ENCODE peak calls at places on chromosomes 1 and 21, in five cellular contexts. D is adrenal gland, C is fibroblast of lung, K is A549, Z is GM12865. A is an unnamed sample.
A peak's percentile ranks its signal among the peaks of the same experiment; 100 is the strongest.

GRCh38 chr1:111225717-111226400 is 1.7 kb upstream of the CHI3L2 start:
- DNase-seq in D (no peak), C (peak; percentile 61), K (no peak), Z (peak; percentile 79), A (no peak)

GRCh38 chr1:30533796-30534550 is 189.4 kb downstream of the MATN1 start:
- DNase-seq in D (no peak), C (no peak), K (no peak), Z (no peak), A (no peak)

GRCh38 chr21:35336534-35336933 is 287.4 kb upstream of the RUNX1 start:
- DNase-seq in D (no peak), C (no peak), K (no peak), Z (no peak), A (no peak)

GRCh38 chr1:40650075-40650474 is 15.4 kb downstream of the RIMS3 start:
- DNase-seq in D (peak; percentile 68), C (no peak), K (no peak), Z (no peak), A (peak; percentile 47)

GRCh38 chr1:172460901-172461315 is 17.0 kb upstream of the PIGC start:
- DNase-seq in D (no peak), C (peak; percentile 36), K (peak; percentile 30), Z (no peak), A (no peak)

GRCh38 chr1:224498574-224499170 is 64.1 kb upstream of the WDR26 start:
- DNase-seq in D (peak; percentile 57), C (peak; percentile 93), K (no peak), Z (peak; percentile 50), A (no peak)

GRCh38 chr1:211118407-211119102 is 15.4 kb downstream of the KCNH1 start:
- DNase-seq in D (no peak), C (peak; percentile 66), K (no peak), Z (no peak), A (no peak)

GRCh38 chr21:45994738-45995685 is 13.4 kb downstream of the COL6A1 start:
- DNase-seq in D (peak; percentile 44), C (no peak), K (no peak), Z (no peak), A (peak; percentile 62)

GRCh38 chr1:21511579-21512522 is 2.6 kb downstream of the ALPL start:
- DNase-seq in D (peak; percentile 91), C (peak; percentile 98), K (no peak), Z (no peak), A (no peak)

GRCh38 chr1:25572708-25573590 is 29.5 kb downstream of the LDLRAP1 start:
- DNase-seq in D (peak; percentile 85), C (peak; percentile 40), K (peak; percentile 40), Z (peak; percentile 67), A (peak; percentile 85)

GRCh38 chr1:113103048-113103447 is 30.1 kb downstream of the LRIG2 start:
- DNase-seq in D (no peak), C (no peak), K (no peak), Z (no peak), A (no peak)

GRCh38 chr1:210653771-210654170 is 325.1 kb downstream of the HHAT start:
- DNase-seq in D (no peak), C (peak; percentile 14), K (no peak), Z (peak; percentile 7), A (no peak)

GRCh38 chr1:8816306-8816705 is 1.1 kb downstream of the RERE start:
- DNase-seq in D (peak; percentile 50), C (peak; percentile 60), K (no peak), Z (no peak), A (no peak)

GRCh38 chr1:161885013-161885412 is 118.9 kb downstream of the ATF6 start:
- DNase-seq in D (no peak), C (peak; percentile 89), K (peak; percentile 53), Z (no peak), A (no peak)

GRCh38 chr21:43865471-43866181 is 603 bp downstream of the AGPAT3 start:
- DNase-seq in D (no peak), C (peak; percentile 26), K (no peak), Z (peak; percentile 63), A (no peak)

GRCh38 chr1:14907416-14907815 is 246.1 kb upstream of the TMEM51 start:
- DNase-seq in D (no peak), C (no peak), K (no peak), Z (no peak), A (no peak)

GRCh38 chr1:245154429-245155185 is at the start of gene KIF26B:
- DNase-seq in D (peak; percentile 60), C (peak; percentile 73), K (peak; percentile 58), Z (peak; percentile 54), A (peak; percentile 36)

GRCh38 chr1:94790246-94790645 is 29.9 kb upstream of the SLC44A3 start:
- DNase-seq in D (no peak), C (peak; percentile 21), K (no peak), Z (no peak), A (no peak)

GRCh38 chr1:163440090-163440489 is 118.3 kb downstream of the NUF2 start:
- DNase-seq in D (peak; percentile 94), C (no peak), K (no peak), Z (no peak), A (no peak)

GRCh38 chr1:172351761-172352161 is 68.7 kb upstream of the C1orf105 start:
- DNase-seq in D (peak; percentile 62), C (peak; percentile 82), K (peak; percentile 23), Z (no peak), A (no peak)

GRCh38 chr1:158180741-158181576 is at the start of gene CD1D:
- DNase-seq in D (peak; percentile 61), C (peak; percentile 1), K (no peak), Z (peak; percentile 20), A (no peak)

GRCh38 chr1:237166031-237166430 is 124.0 kb downstream of the RYR2 start:
- DNase-seq in D (no peak), C (no peak), K (no peak), Z (no peak), A (no peak)

GRCh38 chr1:200075938-200076546 is 48.5 kb downstream of the NR5A2 start:
- DNase-seq in D (peak; percentile 64), C (peak; percentile 88), K (peak; percentile 88), Z (no peak), A (no peak)

GRCh38 chr1:24199291-24199900 is 12.3 kb upstream of the IFNLR1 start:
- DNase-seq in D (peak; percentile 82), C (peak; percentile 28), K (peak; percentile 61), Z (peak; percentile 81), A (peak; percentile 69)

GRCh38 chr1:2496087-2496622 is 20.1 kb downstream of the PLCH2 start:
- DNase-seq in D (no peak), C (no peak), K (no peak), Z (peak; percentile 59), A (no peak)

GRCh38 chr1:220426989-220427388 is 100.9 kb upstream of the MARK1 start:
- DNase-seq in D (no peak), C (peak; percentile 6), K (no peak), Z (no peak), A (no peak)

GRCh38 chr1:227560393-227560792 is 3.0 kb upstream of the ZNF678 start:
- DNase-seq in D (no peak), C (no peak), K (no peak), Z (no peak), A (no peak)

GRCh38 chr1:10897981-10898728 is 101.7 kb upstream of the CASZ1 start:
- DNase-seq in D (no peak), C (peak; percentile 72), K (no peak), Z (no peak), A (no peak)

GRCh38 chr1:53617382-53618217 is 121.4 kb downstream of the GLIS1 start:
- DNase-seq in D (no peak), C (peak; percentile 74), K (no peak), Z (no peak), A (no peak)

GRCh38 chr21:46622226-46622625 is 13.2 kb upstream of the PRMT2 start:
- DNase-seq in D (no peak), C (no peak), K (no peak), Z (no peak), A (no peak)

GRCh38 chr1:93665015-93665414 is 16.6 kb downstream of the BCAR3 start:
- DNase-seq in D (no peak), C (peak; percentile 60), K (no peak), Z (no peak), A (no peak)

GRCh38 chr1:24142546-24143431 is at the start of gene IL22RA1:
- DNase-seq in D (no peak), C (peak; percentile 20), K (peak; percentile 17), Z (no peak), A (no peak)

GRCh38 chr1:202343652-202344349 is 2.1 kb upstream of the UBE2T start:
- DNase-seq in D (no peak), C (peak; percentile 29), K (peak; percentile 58), Z (peak; percentile 51), A (no peak)

GRCh38 chr1:202683029-202683428 is 27.2 kb downstream of the SYT2 start:
- DNase-seq in D (no peak), C (no peak), K (peak; percentile 15), Z (no peak), A (no peak)

GRCh38 chr1:107339775-107340174 is 198.9 kb downstream of the NTNG1 start:
- DNase-seq in D (no peak), C (no peak), K (no peak), Z (no peak), A (no peak)

GRCh38 chr1:107344268-107344667 is 203.4 kb downstream of the NTNG1 start:
- DNase-seq in D (no peak), C (no peak), K (no peak), Z (no peak), A (no peak)
- TF ChIP-seq CTCF in D (no peak), C (no peak), K (no peak), Z (no peak), A (no peak)

DNA sequence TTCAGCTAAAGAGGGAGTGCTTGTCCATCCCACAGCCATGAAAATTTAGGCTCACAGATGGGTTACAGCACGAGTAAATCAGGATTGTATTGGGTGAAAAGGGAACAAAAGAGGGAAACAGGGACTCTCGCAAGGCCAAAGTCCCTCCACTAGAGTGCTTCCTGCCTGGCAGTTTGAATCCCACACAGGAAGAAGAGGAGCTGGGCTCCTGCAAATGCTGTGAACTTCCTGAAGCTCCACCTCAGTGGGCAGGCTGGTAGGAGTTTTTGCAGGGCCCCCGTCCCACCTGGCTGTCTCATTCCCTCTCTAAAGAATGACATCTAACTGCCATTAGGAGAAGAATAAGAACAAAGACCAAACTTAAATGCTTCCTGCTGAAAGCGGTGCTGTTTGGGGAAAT is 712.0 kb upstream of the PRMT6 start:
- DNase-seq in D (no peak), C (no peak), K (no peak), Z (no peak), A (no peak)
- TF ChIP-seq CTCF in D (no peak), C (no peak), K (no peak), Z (no peak), A (no peak)

GRCh38 chr1:77415585-77415984 is 133.8 kb downstream of the AK5 start:
- DNase-seq in D (no peak), C (no peak), K (no peak), Z (no peak), A (no peak)

GRCh38 chr1:77412069-77412793 is 130.4 kb downstream of the AK5 start:
- DNase-seq in D (no peak), C (peak; percentile 55), K (peak; percentile 52), Z (peak; percentile 11), A (no peak)

GRCh38 chr1:77413541-77414335 is 131.9 kb downstream of the AK5 start:
- DNase-seq in D (no peak), C (no peak), K (no peak), Z (peak; percentile 48), A (no peak)

GRCh38 chr1:77412794-77413530 is 131.1 kb downstream of the AK5 start:
- DNase-seq in D (no peak), C (no peak), K (no peak), Z (peak; percentile 27), A (no peak)

GRCh38 chr1:77416692-77417450 is 135.1 kb downstream of the AK5 start:
- DNase-seq in D (no peak), C (no peak), K (peak; percentile 41), Z (no peak), A (peak; percentile 20)
- TF ChIP-seq CTCF in D (no peak), C (peak; percentile 34), K (peak; percentile 32), Z (peak; percentile 27), A (peak; percentile 42)

GRCh38 chr1:248884632-248885295 is 21.3 kb upstream of the PGBD2 start:
- DNase-seq in D (no peak), C (peak; percentile 78), K (no peak), Z (no peak), A (no peak)
- TF ChIP-seq CTCF in D (no peak), C (no peak), K (no peak), Z (no peak), A (no peak)